ENCODE peak calls at places on chromosomes 2 and 18, in ten cellular contexts. One of them, this sample, is unnamed. For H3K4me1 and H3K9me3, the result is how much of the 10 kb centered on the place peaks cover.

GRCh38 chr2:158325031-158325781 is 131.3 kb downstream of the CCDC148 start:
- DNase-seq in right atrium auricular region: no peak
- DNase-seq in stomach: no peak
- DNase-seq in A549: no peak
- DNase-seq in CD8-positive, alpha-beta T cell: no peak
- DNase-seq in uterus: no peak
- DNase-seq in tibial nerve: no peak
- DNase-seq in MM.1S: no peak
- DNase-seq in IMR-90: peak
- DNase-seq in effector memory CD4-positive, alpha-beta T cell: no peak
- DNase-seq in this sample: no peak

GRCh38 chr2:205775091-205775876 is 93.0 kb downstream of the NRP2 start:
- DNase-seq in right atrium auricular region: no peak
- DNase-seq in stomach: no peak
- DNase-seq in A549: no peak
- DNase-seq in CD8-positive, alpha-beta T cell: no peak
- DNase-seq in uterus: no peak
- DNase-seq in tibial nerve: no peak
- DNase-seq in MM.1S: no peak
- DNase-seq in IMR-90: peak
- DNase-seq in effector memory CD4-positive, alpha-beta T cell: no peak
- DNase-seq in this sample: peak

GRCh38 chr2:29570539-29570938 is 350.8 kb downstream of the ALK start:
- DNase-seq in right atrium auricular region: no peak
- DNase-seq in stomach: no peak
- DNase-seq in A549: no peak
- DNase-seq in CD8-positive, alpha-beta T cell: no peak
- DNase-seq in uterus: no peak
- DNase-seq in tibial nerve: no peak
- DNase-seq in MM.1S: no peak
- DNase-seq in IMR-90: no peak
- DNase-seq in effector memory CD4-positive, alpha-beta T cell: no peak
- DNase-seq in this sample: no peak

GRCh38 chr2:37590119-37590571 is 81.3 kb downstream of the CDC42EP3 start:
- DNase-seq in right atrium auricular region: no peak
- DNase-seq in stomach: no peak
- DNase-seq in A549: no peak
- DNase-seq in CD8-positive, alpha-beta T cell: no peak
- DNase-seq in uterus: peak
- DNase-seq in tibial nerve: no peak
- DNase-seq in MM.1S: no peak
- DNase-seq in IMR-90: peak
- DNase-seq in effector memory CD4-positive, alpha-beta T cell: no peak
- DNase-seq in this sample: peak

GRCh38 chr2:106176446-106177110 is 17.5 kb downstream of the UXS1 start:
- DNase-seq in right atrium auricular region: no peak
- DNase-seq in stomach: no peak
- DNase-seq in A549: no peak
- DNase-seq in CD8-positive, alpha-beta T cell: no peak
- DNase-seq in uterus: no peak
- DNase-seq in tibial nerve: no peak
- DNase-seq in MM.1S: no peak
- DNase-seq in IMR-90: no peak
- DNase-seq in effector memory CD4-positive, alpha-beta T cell: no peak
- DNase-seq in this sample: no peak

GRCh38 chr2:220335591-220335915 is 708.1 kb downstream of the SLC4A3 start:
- DNase-seq in right atrium auricular region: no peak
- DNase-seq in stomach: no peak
- DNase-seq in A549: no peak
- DNase-seq in CD8-positive, alpha-beta T cell: no peak
- DNase-seq in uterus: no peak
- DNase-seq in tibial nerve: no peak
- DNase-seq in MM.1S: no peak
- DNase-seq in IMR-90: no peak
- DNase-seq in effector memory CD4-positive, alpha-beta T cell: no peak
- DNase-seq in this sample: no peak

GRCh38 chr18:77101410-77102245 is 31.0 kb downstream of the MBP start:
- DNase-seq in right atrium auricular region: peak
- DNase-seq in stomach: peak
- DNase-seq in A549: peak
- DNase-seq in CD8-positive, alpha-beta T cell: no peak
- DNase-seq in uterus: peak
- DNase-seq in tibial nerve: peak
- DNase-seq in MM.1S: no peak
- DNase-seq in IMR-90: peak
- DNase-seq in effector memory CD4-positive, alpha-beta T cell: peak
- DNase-seq in this sample: peak

GRCh38 chr18:77088977-77089795 is 43.4 kb downstream of the MBP start:
- DNase-seq in right atrium auricular region: no peak
- DNase-seq in stomach: peak
- DNase-seq in A549: no peak
- DNase-seq in CD8-positive, alpha-beta T cell: no peak
- DNase-seq in uterus: no peak
- DNase-seq in tibial nerve: no peak
- DNase-seq in MM.1S: no peak
- DNase-seq in IMR-90: no peak
- DNase-seq in effector memory CD4-positive, alpha-beta T cell: no peak
- DNase-seq in this sample: no peak

GRCh38 chr2:17148298-17149228 is 369.7 kb downstream of the RAD51AP2 start:
- DNase-seq in right atrium auricular region: no peak
- DNase-seq in stomach: peak
- DNase-seq in A549: no peak
- DNase-seq in CD8-positive, alpha-beta T cell: no peak
- DNase-seq in uterus: no peak
- DNase-seq in tibial nerve: no peak
- DNase-seq in MM.1S: no peak
- DNase-seq in IMR-90: no peak
- DNase-seq in effector memory CD4-positive, alpha-beta T cell: no peak
- DNase-seq in this sample: peak

GRCh38 chr2:200239216-200239615 is 67.3 kb upstream of the SPATS2L start:
- DNase-seq in right atrium auricular region: no peak
- DNase-seq in stomach: no peak
- DNase-seq in A549: no peak
- DNase-seq in CD8-positive, alpha-beta T cell: no peak
- DNase-seq in uterus: no peak
- DNase-seq in tibial nerve: no peak
- DNase-seq in MM.1S: no peak
- DNase-seq in IMR-90: no peak
- DNase-seq in effector memory CD4-positive, alpha-beta T cell: no peak
- DNase-seq in this sample: no peak

DNA sequence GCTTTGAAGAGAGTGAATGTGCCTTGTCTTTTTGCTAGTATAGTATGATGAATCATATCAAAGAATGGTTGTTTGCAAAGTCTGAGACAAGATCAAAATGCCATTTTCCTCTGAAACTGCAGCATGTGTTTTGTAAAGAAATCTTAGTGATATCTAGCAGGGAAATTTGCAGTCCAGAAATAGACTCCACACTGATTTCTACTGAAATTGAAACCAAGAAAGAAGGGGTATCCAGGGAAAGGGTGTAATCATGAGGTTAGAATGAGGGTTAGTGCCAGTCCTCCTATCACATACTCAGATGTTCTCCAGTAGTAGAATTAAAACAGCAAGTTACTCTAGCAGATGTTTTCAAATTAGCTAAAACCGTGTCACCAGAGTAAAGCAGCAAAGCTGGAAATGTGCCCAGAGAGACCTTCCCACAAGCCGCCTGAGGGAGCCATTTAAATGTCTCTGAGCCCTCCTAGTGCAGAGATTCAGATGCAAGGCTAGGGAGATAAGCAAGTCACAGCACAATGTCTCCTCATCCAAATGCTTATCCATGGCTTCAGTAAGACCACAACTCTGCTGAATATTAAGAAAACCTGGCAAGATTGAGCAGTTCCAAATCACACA is 4.9 kb downstream of the DLGAP1 start:
- DNase-seq in right atrium auricular region: no peak
- DNase-seq in stomach: no peak
- DNase-seq in A549: no peak
- DNase-seq in CD8-positive, alpha-beta T cell: no peak
- DNase-seq in uterus: no peak
- DNase-seq in tibial nerve: no peak
- DNase-seq in MM.1S: no peak
- DNase-seq in IMR-90: no peak
- DNase-seq in effector memory CD4-positive, alpha-beta T cell: no peak
- DNase-seq in this sample: no peak
- H3K4me1 ChIP-seq in right atrium auricular region: under half
- H3K4me1 ChIP-seq in stomach: under half
- H3K4me1 ChIP-seq in A549: under half
- H3K4me1 ChIP-seq in CD8-positive, alpha-beta T cell: under half
- H3K4me1 ChIP-seq in uterus: under half
- H3K4me1 ChIP-seq in tibial nerve: under half
- H3K4me1 ChIP-seq in MM.1S: under half
- H3K4me1 ChIP-seq in IMR-90: under half
- H3K4me1 ChIP-seq in effector memory CD4-positive, alpha-beta T cell: under half
- H3K4me1 ChIP-seq in this sample: under half

GRCh38 chr2:239774142-239774462 is 251.0 kb downstream of the NDUFA10 start:
- DNase-seq in right atrium auricular region: no peak
- DNase-seq in stomach: peak
- DNase-seq in A549: no peak
- DNase-seq in CD8-positive, alpha-beta T cell: no peak
- DNase-seq in uterus: no peak
- DNase-seq in tibial nerve: no peak
- DNase-seq in MM.1S: no peak
- DNase-seq in IMR-90: no peak
- DNase-seq in effector memory CD4-positive, alpha-beta T cell: no peak
- DNase-seq in this sample: no peak

GRCh38 chr2:239776441-239777033 is 248.6 kb downstream of the NDUFA10 start:
- DNase-seq in right atrium auricular region: no peak
- DNase-seq in stomach: peak
- DNase-seq in A549: no peak
- DNase-seq in CD8-positive, alpha-beta T cell: no peak
- DNase-seq in uterus: no peak
- DNase-seq in tibial nerve: no peak
- DNase-seq in MM.1S: no peak
- DNase-seq in IMR-90: no peak
- DNase-seq in effector memory CD4-positive, alpha-beta T cell: no peak
- DNase-seq in this sample: no peak

GRCh38 chr2:239774933-239775622 is 250.1 kb downstream of the NDUFA10 start:
- DNase-seq in right atrium auricular region: no peak
- DNase-seq in stomach: peak
- DNase-seq in A549: no peak
- DNase-seq in CD8-positive, alpha-beta T cell: no peak
- DNase-seq in uterus: no peak
- DNase-seq in tibial nerve: no peak
- DNase-seq in MM.1S: no peak
- DNase-seq in IMR-90: no peak
- DNase-seq in effector memory CD4-positive, alpha-beta T cell: no peak
- DNase-seq in this sample: no peak

GRCh38 chr2:239777219-239777618 is 247.9 kb downstream of the NDUFA10 start:
- DNase-seq in right atrium auricular region: no peak
- DNase-seq in stomach: peak
- DNase-seq in A549: no peak
- DNase-seq in CD8-positive, alpha-beta T cell: no peak
- DNase-seq in uterus: no peak
- DNase-seq in tibial nerve: no peak
- DNase-seq in MM.1S: no peak
- DNase-seq in IMR-90: no peak
- DNase-seq in effector memory CD4-positive, alpha-beta T cell: no peak
- DNase-seq in this sample: no peak

DNA sequence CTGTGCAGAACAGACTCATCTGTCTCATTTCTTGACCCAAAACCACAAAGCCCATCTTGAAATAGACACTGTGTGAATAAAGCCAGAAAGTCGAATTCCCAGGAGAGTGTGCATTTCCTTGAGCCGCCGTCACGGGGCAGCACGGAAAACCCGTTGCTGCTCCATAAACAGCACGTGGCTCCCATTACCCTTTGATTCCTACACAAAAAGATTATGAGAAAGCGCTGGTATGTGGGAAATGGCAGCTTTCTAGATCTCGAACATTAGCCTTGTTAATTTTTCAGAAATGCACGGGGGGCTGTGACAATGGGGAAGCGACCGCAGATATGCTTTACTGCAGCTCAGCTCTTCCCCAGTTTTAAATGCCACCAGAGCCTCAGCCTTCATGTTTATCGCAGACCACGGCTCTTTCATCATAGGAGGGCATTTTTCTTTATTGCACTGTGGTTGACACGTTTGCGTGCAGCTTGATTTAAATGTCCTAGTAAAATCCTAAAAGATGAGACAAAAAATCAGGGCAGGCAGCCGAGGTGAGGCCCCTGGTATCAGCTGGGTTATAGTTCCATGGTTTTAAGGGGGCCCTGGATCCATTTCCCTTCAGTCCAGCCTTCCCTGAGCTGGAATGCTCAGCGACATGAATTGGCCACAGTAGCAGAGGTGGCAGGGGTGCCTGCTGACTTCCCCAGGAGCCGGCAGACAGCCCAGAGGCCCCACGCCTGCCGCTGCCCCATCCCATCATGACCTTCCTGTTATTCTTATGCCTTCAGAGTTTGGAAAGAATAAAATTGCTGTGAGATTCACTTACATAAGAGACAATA is 249.3 kb downstream of the NDUFA10 start:
- DNase-seq in right atrium auricular region: no peak
- DNase-seq in stomach: peak
- DNase-seq in A549: no peak
- DNase-seq in CD8-positive, alpha-beta T cell: no peak
- DNase-seq in uterus: no peak
- DNase-seq in tibial nerve: no peak
- DNase-seq in MM.1S: no peak
- DNase-seq in IMR-90: no peak
- DNase-seq in effector memory CD4-positive, alpha-beta T cell: no peak
- DNase-seq in this sample: no peak
- H3K9me3 ChIP-seq in right atrium auricular region: under half
- H3K9me3 ChIP-seq in stomach: under half
- H3K9me3 ChIP-seq in A549: under half
- H3K9me3 ChIP-seq in CD8-positive, alpha-beta T cell: under half
- H3K9me3 ChIP-seq in uterus: under half
- H3K9me3 ChIP-seq in tibial nerve: under half
- H3K9me3 ChIP-seq in MM.1S: under half
- H3K9me3 ChIP-seq in IMR-90: under half
- H3K9me3 ChIP-seq in effector memory CD4-positive, alpha-beta T cell: under half
- H3K9me3 ChIP-seq in this sample: under half

DNA sequence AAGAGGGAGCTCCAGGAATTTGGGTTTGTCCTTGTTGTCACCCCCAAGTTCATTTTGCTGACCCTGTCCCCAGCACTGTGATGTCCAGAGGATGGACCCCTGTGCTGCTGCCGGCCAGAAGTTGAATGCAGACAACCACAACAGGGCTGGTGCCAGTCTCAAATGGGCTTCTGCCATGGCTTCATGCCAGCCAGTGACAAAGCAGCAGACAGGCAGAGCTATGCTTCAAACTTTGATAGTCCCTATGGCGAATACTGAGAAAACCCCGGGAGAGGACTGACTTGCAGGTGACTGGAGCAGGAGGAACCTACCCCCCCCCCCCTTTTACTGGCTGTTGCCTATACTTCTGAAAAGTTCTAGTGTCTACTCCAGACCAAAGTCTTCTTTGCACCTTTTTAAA is 3.2 kb downstream of the SMAD7 start:
- DNase-seq in right atrium auricular region: no peak
- DNase-seq in stomach: peak
- DNase-seq in A549: no peak
- DNase-seq in CD8-positive, alpha-beta T cell: no peak
- DNase-seq in uterus: no peak
- DNase-seq in tibial nerve: no peak
- DNase-seq in MM.1S: no peak
- DNase-seq in IMR-90: no peak
- DNase-seq in effector memory CD4-positive, alpha-beta T cell: no peak
- DNase-seq in this sample: peak
- H3K4me1 ChIP-seq in right atrium auricular region: half or more
- H3K4me1 ChIP-seq in stomach: half or more
- H3K4me1 ChIP-seq in A549: under half
- H3K4me1 ChIP-seq in CD8-positive, alpha-beta T cell: half or more
- H3K4me1 ChIP-seq in uterus: under half
- H3K4me1 ChIP-seq in tibial nerve: under half
- H3K4me1 ChIP-seq in MM.1S: under half
- H3K4me1 ChIP-seq in IMR-90: under half
- H3K4me1 ChIP-seq in effector memory CD4-positive, alpha-beta T cell: half or more
- H3K4me1 ChIP-seq in this sample: under half

GRCh38 chr18:35268811-35269210 is 21.2 kb downstream of the ZSCAN30 start:
- DNase-seq in right atrium auricular region: no peak
- DNase-seq in stomach: no peak
- DNase-seq in A549: no peak
- DNase-seq in CD8-positive, alpha-beta T cell: no peak
- DNase-seq in uterus: no peak
- DNase-seq in tibial nerve: no peak
- DNase-seq in MM.1S: no peak
- DNase-seq in IMR-90: no peak
- DNase-seq in effector memory CD4-positive, alpha-beta T cell: no peak
- DNase-seq in this sample: no peak
- H3K9me3 ChIP-seq in right atrium auricular region: under half
- H3K9me3 ChIP-seq in stomach: under half
- H3K9me3 ChIP-seq in A549: under half
- H3K9me3 ChIP-seq in CD8-positive, alpha-beta T cell: under half
- H3K9me3 ChIP-seq in uterus: under half
- H3K9me3 ChIP-seq in tibial nerve: under half
- H3K9me3 ChIP-seq in MM.1S: under half
- H3K9me3 ChIP-seq in IMR-90: under half
- H3K9me3 ChIP-seq in effector memory CD4-positive, alpha-beta T cell: under half
- H3K9me3 ChIP-seq in this sample: under half

This sample was measured in adipocyte.